ENCODE peak calls at places on chromosome 22, in nine cellular contexts. One of them, this sample, is unnamed.

GRCh38 chr22:37561209-37562048 is 1.1 kb downstream of the CDC42EP1 start:
- DNase-seq in T1000: peak; percentile 68
- DNase-seq in stimulated activated CD4-positive, alpha-beta T cell treated with anti-CD3 and anti-CD28 coated beads, Interleukin-2, amount 100 ng/mL, for 24 hours: peak; percentile 91
- DNase-seq in HS-5: peak; percentile 65
- DNase-seq in activated T-cell treated with anti-CD3 and anti-CD28 coated beads for 1 hour: peak; percentile 77
- DNase-seq in CD4-positive, alpha-beta memory T cell: peak; percentile 59
- DNase-seq in activated CD4-positive, alpha-beta T cell treated with anti-CD3 and anti-CD28 coated beads, Interleukin-2, amount 10 ng/mL, durations not matched to agents 7 days and 5 days: peak; percentile 70
- DNase-seq in NCI-H1105 treated with DMSO at 0.1 percent for 48 hours: peak; percentile 15
- DNase-seq in fibroblast of pulmonary artery: peak; percentile 91
- DNase-seq in this sample: peak; percentile 17

GRCh38 chr22:42562684-42563083 is 8.9 kb downstream of the SERHL2 start:
- DNase-seq in T1000: no peak
- DNase-seq in stimulated activated CD4-positive, alpha-beta T cell treated with anti-CD3 and anti-CD28 coated beads, Interleukin-2, amount 100 ng/mL, for 24 hours: no peak
- DNase-seq in HS-5: no peak
- DNase-seq in activated T-cell treated with anti-CD3 and anti-CD28 coated beads for 1 hour: no peak
- DNase-seq in CD4-positive, alpha-beta memory T cell: no peak
- DNase-seq in activated CD4-positive, alpha-beta T cell treated with anti-CD3 and anti-CD28 coated beads, Interleukin-2, amount 10 ng/mL, durations not matched to agents 7 days and 5 days: no peak
- DNase-seq in NCI-H1105 treated with DMSO at 0.1 percent for 48 hours: no peak
- DNase-seq in fibroblast of pulmonary artery: no peak
- DNase-seq in this sample: no peak

GRCh38 chr22:30864441-30865420 is 103.8 kb downstream of the MORC2 start:
- DNase-seq in T1000: no peak
- DNase-seq in stimulated activated CD4-positive, alpha-beta T cell treated with anti-CD3 and anti-CD28 coated beads, Interleukin-2, amount 100 ng/mL, for 24 hours: no peak
- DNase-seq in HS-5: no peak
- DNase-seq in activated T-cell treated with anti-CD3 and anti-CD28 coated beads for 1 hour: no peak
- DNase-seq in CD4-positive, alpha-beta memory T cell: no peak
- DNase-seq in activated CD4-positive, alpha-beta T cell treated with anti-CD3 and anti-CD28 coated beads, Interleukin-2, amount 10 ng/mL, durations not matched to agents 7 days and 5 days: no peak
- DNase-seq in NCI-H1105 treated with DMSO at 0.1 percent for 48 hours: no peak
- DNase-seq in fibroblast of pulmonary artery: no peak
- DNase-seq in this sample: no peak

GRCh38 chr22:23288301-23289129 is 108.2 kb downstream of the BCR start:
- DNase-seq in T1000: no peak
- DNase-seq in stimulated activated CD4-positive, alpha-beta T cell treated with anti-CD3 and anti-CD28 coated beads, Interleukin-2, amount 100 ng/mL, for 24 hours: no peak
- DNase-seq in HS-5: no peak
- DNase-seq in activated T-cell treated with anti-CD3 and anti-CD28 coated beads for 1 hour: no peak
- DNase-seq in CD4-positive, alpha-beta memory T cell: no peak
- DNase-seq in activated CD4-positive, alpha-beta T cell treated with anti-CD3 and anti-CD28 coated beads, Interleukin-2, amount 10 ng/mL, durations not matched to agents 7 days and 5 days: no peak
- DNase-seq in NCI-H1105 treated with DMSO at 0.1 percent for 48 hours: no peak
- DNase-seq in fibroblast of pulmonary artery: no peak
- DNase-seq in this sample: no peak

GRCh38 chr22:48410536-48410935 is 1417.1 kb downstream of the BRD1 start:
- DNase-seq in T1000: no peak
- DNase-seq in stimulated activated CD4-positive, alpha-beta T cell treated with anti-CD3 and anti-CD28 coated beads, Interleukin-2, amount 100 ng/mL, for 24 hours: no peak
- DNase-seq in HS-5: no peak
- DNase-seq in activated T-cell treated with anti-CD3 and anti-CD28 coated beads for 1 hour: no peak
- DNase-seq in CD4-positive, alpha-beta memory T cell: no peak
- DNase-seq in activated CD4-positive, alpha-beta T cell treated with anti-CD3 and anti-CD28 coated beads, Interleukin-2, amount 10 ng/mL, durations not matched to agents 7 days and 5 days: no peak
- DNase-seq in NCI-H1105 treated with DMSO at 0.1 percent for 48 hours: no peak
- DNase-seq in fibroblast of pulmonary artery: no peak
- DNase-seq in this sample: no peak

GRCh38 chr22:25651332-25651731 is 86.9 kb downstream of the GRK3 start:
- DNase-seq in T1000: no peak
- DNase-seq in stimulated activated CD4-positive, alpha-beta T cell treated with anti-CD3 and anti-CD28 coated beads, Interleukin-2, amount 100 ng/mL, for 24 hours: no peak
- DNase-seq in HS-5: no peak
- DNase-seq in activated T-cell treated with anti-CD3 and anti-CD28 coated beads for 1 hour: no peak
- DNase-seq in CD4-positive, alpha-beta memory T cell: no peak
- DNase-seq in activated CD4-positive, alpha-beta T cell treated with anti-CD3 and anti-CD28 coated beads, Interleukin-2, amount 10 ng/mL, durations not matched to agents 7 days and 5 days: no peak
- DNase-seq in NCI-H1105 treated with DMSO at 0.1 percent for 48 hours: no peak
- DNase-seq in fibroblast of pulmonary artery: no peak
- DNase-seq in this sample: no peak

GRCh38 chr22:47382164-47382890 is 619.9 kb downstream of the TBC1D22A start:
- DNase-seq in T1000: no peak
- DNase-seq in stimulated activated CD4-positive, alpha-beta T cell treated with anti-CD3 and anti-CD28 coated beads, Interleukin-2, amount 100 ng/mL, for 24 hours: no peak
- DNase-seq in HS-5: no peak
- DNase-seq in activated T-cell treated with anti-CD3 and anti-CD28 coated beads for 1 hour: no peak
- DNase-seq in CD4-positive, alpha-beta memory T cell: no peak
- DNase-seq in activated CD4-positive, alpha-beta T cell treated with anti-CD3 and anti-CD28 coated beads, Interleukin-2, amount 10 ng/mL, durations not matched to agents 7 days and 5 days: no peak
- DNase-seq in NCI-H1105 treated with DMSO at 0.1 percent for 48 hours: no peak
- DNase-seq in fibroblast of pulmonary artery: no peak
- DNase-seq in this sample: no peak

GRCh38 chr22:45064313-45065268 is 54.8 kb upstream of the PHF21B start:
- DNase-seq in T1000: peak; percentile 64
- DNase-seq in stimulated activated CD4-positive, alpha-beta T cell treated with anti-CD3 and anti-CD28 coated beads, Interleukin-2, amount 100 ng/mL, for 24 hours: peak; percentile 66
- DNase-seq in HS-5: peak; percentile 64
- DNase-seq in activated T-cell treated with anti-CD3 and anti-CD28 coated beads for 1 hour: no peak
- DNase-seq in CD4-positive, alpha-beta memory T cell: no peak
- DNase-seq in activated CD4-positive, alpha-beta T cell treated with anti-CD3 and anti-CD28 coated beads, Interleukin-2, amount 10 ng/mL, durations not matched to agents 7 days and 5 days: no peak
- DNase-seq in NCI-H1105 treated with DMSO at 0.1 percent for 48 hours: no peak
- DNase-seq in fibroblast of pulmonary artery: peak; percentile 42
- DNase-seq in this sample: no peak

GRCh38 chr22:28857288-28857687 is 26.1 kb upstream of the ZNRF3 start:
- DNase-seq in T1000: no peak
- DNase-seq in stimulated activated CD4-positive, alpha-beta T cell treated with anti-CD3 and anti-CD28 coated beads, Interleukin-2, amount 100 ng/mL, for 24 hours: no peak
- DNase-seq in HS-5: no peak
- DNase-seq in activated T-cell treated with anti-CD3 and anti-CD28 coated beads for 1 hour: no peak
- DNase-seq in CD4-positive, alpha-beta memory T cell: no peak
- DNase-seq in activated CD4-positive, alpha-beta T cell treated with anti-CD3 and anti-CD28 coated beads, Interleukin-2, amount 10 ng/mL, durations not matched to agents 7 days and 5 days: no peak
- DNase-seq in NCI-H1105 treated with DMSO at 0.1 percent for 48 hours: no peak
- DNase-seq in fibroblast of pulmonary artery: no peak
- DNase-seq in this sample: no peak

GRCh38 chr22:40855960-40856512 is 403 bp downstream of the ST13 start:
- DNase-seq in T1000: no peak
- DNase-seq in stimulated activated CD4-positive, alpha-beta T cell treated with anti-CD3 and anti-CD28 coated beads, Interleukin-2, amount 100 ng/mL, for 24 hours: no peak
- DNase-seq in HS-5: no peak
- DNase-seq in activated T-cell treated with anti-CD3 and anti-CD28 coated beads for 1 hour: peak; percentile 3
- DNase-seq in CD4-positive, alpha-beta memory T cell: peak; percentile 37
- DNase-seq in activated CD4-positive, alpha-beta T cell treated with anti-CD3 and anti-CD28 coated beads, Interleukin-2, amount 10 ng/mL, durations not matched to agents 7 days and 5 days: peak; percentile 41
- DNase-seq in NCI-H1105 treated with DMSO at 0.1 percent for 48 hours: peak; percentile 29
- DNase-seq in fibroblast of pulmonary artery: peak; percentile 31
- DNase-seq in this sample: peak; percentile 0

GRCh38 chr22:28222066-28222465 is 303.0 kb upstream of the PITPNB start:
- DNase-seq in T1000: no peak
- DNase-seq in stimulated activated CD4-positive, alpha-beta T cell treated with anti-CD3 and anti-CD28 coated beads, Interleukin-2, amount 100 ng/mL, for 24 hours: no peak
- DNase-seq in HS-5: no peak
- DNase-seq in activated T-cell treated with anti-CD3 and anti-CD28 coated beads for 1 hour: no peak
- DNase-seq in CD4-positive, alpha-beta memory T cell: no peak
- DNase-seq in activated CD4-positive, alpha-beta T cell treated with anti-CD3 and anti-CD28 coated beads, Interleukin-2, amount 10 ng/mL, durations not matched to agents 7 days and 5 days: no peak
- DNase-seq in NCI-H1105 treated with DMSO at 0.1 percent for 48 hours: no peak
- DNase-seq in fibroblast of pulmonary artery: no peak
- DNase-seq in this sample: no peak

GRCh38 chr22:37260939-37261338 is 16.9 kb upstream of the RAC2 start:
- DNase-seq in T1000: no peak
- DNase-seq in stimulated activated CD4-positive, alpha-beta T cell treated with anti-CD3 and anti-CD28 coated beads, Interleukin-2, amount 100 ng/mL, for 24 hours: peak; percentile 68
- DNase-seq in HS-5: no peak
- DNase-seq in activated T-cell treated with anti-CD3 and anti-CD28 coated beads for 1 hour: no peak
- DNase-seq in CD4-positive, alpha-beta memory T cell: peak; percentile 62
- DNase-seq in activated CD4-positive, alpha-beta T cell treated with anti-CD3 and anti-CD28 coated beads, Interleukin-2, amount 10 ng/mL, durations not matched to agents 7 days and 5 days: peak; percentile 69
- DNase-seq in NCI-H1105 treated with DMSO at 0.1 percent for 48 hours: peak; percentile 29
- DNase-seq in fibroblast of pulmonary artery: peak; percentile 65
- DNase-seq in this sample: no peak

GRCh38 chr22:50274311-50274710 is 4.1 kb upstream of the MAPK11 start:
- DNase-seq in T1000: no peak
- DNase-seq in stimulated activated CD4-positive, alpha-beta T cell treated with anti-CD3 and anti-CD28 coated beads, Interleukin-2, amount 100 ng/mL, for 24 hours: peak; percentile 53
- DNase-seq in HS-5: no peak
- DNase-seq in activated T-cell treated with anti-CD3 and anti-CD28 coated beads for 1 hour: no peak
- DNase-seq in CD4-positive, alpha-beta memory T cell: peak; percentile 43
- DNase-seq in activated CD4-positive, alpha-beta T cell treated with anti-CD3 and anti-CD28 coated beads, Interleukin-2, amount 10 ng/mL, durations not matched to agents 7 days and 5 days: peak; percentile 59
- DNase-seq in NCI-H1105 treated with DMSO at 0.1 percent for 48 hours: peak; percentile 9
- DNase-seq in fibroblast of pulmonary artery: peak; percentile 67
- DNase-seq in this sample: peak; percentile 50

GRCh38 chr22:28822930-28823481 is 22.6 kb upstream of the XBP1 start:
- DNase-seq in T1000: no peak
- DNase-seq in stimulated activated CD4-positive, alpha-beta T cell treated with anti-CD3 and anti-CD28 coated beads, Interleukin-2, amount 100 ng/mL, for 24 hours: no peak
- DNase-seq in HS-5: no peak
- DNase-seq in activated T-cell treated with anti-CD3 and anti-CD28 coated beads for 1 hour: no peak
- DNase-seq in CD4-positive, alpha-beta memory T cell: peak; percentile 69
- DNase-seq in activated CD4-positive, alpha-beta T cell treated with anti-CD3 and anti-CD28 coated beads, Interleukin-2, amount 10 ng/mL, durations not matched to agents 7 days and 5 days: peak; percentile 76
- DNase-seq in NCI-H1105 treated with DMSO at 0.1 percent for 48 hours: peak; percentile 66
- DNase-seq in fibroblast of pulmonary artery: no peak
- DNase-seq in this sample: peak; percentile 95

GRCh38 chr22:43272301-43272700 is 70.9 kb downstream of the SCUBE1 start:
- DNase-seq in T1000: no peak
- DNase-seq in stimulated activated CD4-positive, alpha-beta T cell treated with anti-CD3 and anti-CD28 coated beads, Interleukin-2, amount 100 ng/mL, for 24 hours: no peak
- DNase-seq in HS-5: no peak
- DNase-seq in activated T-cell treated with anti-CD3 and anti-CD28 coated beads for 1 hour: no peak
- DNase-seq in CD4-positive, alpha-beta memory T cell: no peak
- DNase-seq in activated CD4-positive, alpha-beta T cell treated with anti-CD3 and anti-CD28 coated beads, Interleukin-2, amount 10 ng/mL, durations not matched to agents 7 days and 5 days: no peak
- DNase-seq in NCI-H1105 treated with DMSO at 0.1 percent for 48 hours: no peak
- DNase-seq in fibroblast of pulmonary artery: no peak
- DNase-seq in this sample: no peak

GRCh38 chr22:30225220-30225922 is 21.2 kb downstream of the LIF start:
- DNase-seq in T1000: no peak
- DNase-seq in stimulated activated CD4-positive, alpha-beta T cell treated with anti-CD3 and anti-CD28 coated beads, Interleukin-2, amount 100 ng/mL, for 24 hours: no peak
- DNase-seq in HS-5: no peak
- DNase-seq in activated T-cell treated with anti-CD3 and anti-CD28 coated beads for 1 hour: no peak
- DNase-seq in CD4-positive, alpha-beta memory T cell: no peak
- DNase-seq in activated CD4-positive, alpha-beta T cell treated with anti-CD3 and anti-CD28 coated beads, Interleukin-2, amount 10 ng/mL, durations not matched to agents 7 days and 5 days: no peak
- DNase-seq in NCI-H1105 treated with DMSO at 0.1 percent for 48 hours: no peak
- DNase-seq in fibroblast of pulmonary artery: no peak
- DNase-seq in this sample: no peak

GRCh38 chr22:37634505-37635002 is 4.9 kb upstream of the SH3BP1 start:
- DNase-seq in T1000: no peak
- DNase-seq in stimulated activated CD4-positive, alpha-beta T cell treated with anti-CD3 and anti-CD28 coated beads, Interleukin-2, amount 100 ng/mL, for 24 hours: no peak
- DNase-seq in HS-5: no peak
- DNase-seq in activated T-cell treated with anti-CD3 and anti-CD28 coated beads for 1 hour: no peak
- DNase-seq in CD4-positive, alpha-beta memory T cell: no peak
- DNase-seq in activated CD4-positive, alpha-beta T cell treated with anti-CD3 and anti-CD28 coated beads, Interleukin-2, amount 10 ng/mL, durations not matched to agents 7 days and 5 days: no peak
- DNase-seq in NCI-H1105 treated with DMSO at 0.1 percent for 48 hours: no peak
- DNase-seq in fibroblast of pulmonary artery: no peak
- DNase-seq in this sample: no peak

GRCh38 chr22:17105143-17106129 is 15.7 kb downstream of the TMEM121B start:
- DNase-seq in T1000: no peak
- DNase-seq in stimulated activated CD4-positive, alpha-beta T cell treated with anti-CD3 and anti-CD28 coated beads, Interleukin-2, amount 100 ng/mL, for 24 hours: no peak
- DNase-seq in HS-5: no peak
- DNase-seq in activated T-cell treated with anti-CD3 and anti-CD28 coated beads for 1 hour: no peak
- DNase-seq in CD4-positive, alpha-beta memory T cell: no peak
- DNase-seq in activated CD4-positive, alpha-beta T cell treated with anti-CD3 and anti-CD28 coated beads, Interleukin-2, amount 10 ng/mL, durations not matched to agents 7 days and 5 days: no peak
- DNase-seq in NCI-H1105 treated with DMSO at 0.1 percent for 48 hours: no peak
- DNase-seq in fibroblast of pulmonary artery: no peak
- DNase-seq in this sample: no peak

GRCh38 chr22:32758866-32759385 is 42.6 kb upstream of the TIMP3 start:
- DNase-seq in T1000: no peak
- DNase-seq in stimulated activated CD4-positive, alpha-beta T cell treated with anti-CD3 and anti-CD28 coated beads, Interleukin-2, amount 100 ng/mL, for 24 hours: no peak
- DNase-seq in HS-5: no peak
- DNase-seq in activated T-cell treated with anti-CD3 and anti-CD28 coated beads for 1 hour: no peak
- DNase-seq in CD4-positive, alpha-beta memory T cell: no peak
- DNase-seq in activated CD4-positive, alpha-beta T cell treated with anti-CD3 and anti-CD28 coated beads, Interleukin-2, amount 10 ng/mL, durations not matched to agents 7 days and 5 days: no peak
- DNase-seq in NCI-H1105 treated with DMSO at 0.1 percent for 48 hours: no peak
- DNase-seq in fibroblast of pulmonary artery: no peak
- DNase-seq in this sample: no peak

GRCh38 chr22:34702279-34702678 is 363.7 kb upstream of the ISX start:
- DNase-seq in T1000: no peak
- DNase-seq in stimulated activated CD4-positive, alpha-beta T cell treated with anti-CD3 and anti-CD28 coated beads, Interleukin-2, amount 100 ng/mL, for 24 hours: no peak
- DNase-seq in HS-5: no peak
- DNase-seq in activated T-cell treated with anti-CD3 and anti-CD28 coated beads for 1 hour: no peak
- DNase-seq in CD4-positive, alpha-beta memory T cell: no peak
- DNase-seq in activated CD4-positive, alpha-beta T cell treated with anti-CD3 and anti-CD28 coated beads, Interleukin-2, amount 10 ng/mL, durations not matched to agents 7 days and 5 days: no peak
- DNase-seq in NCI-H1105 treated with DMSO at 0.1 percent for 48 hours: no peak
- DNase-seq in fibroblast of pulmonary artery: no peak
- DNase-seq in this sample: no peak

GRCh38 chr22:37739611-37740049 is 42.8 kb downstream of the TRIOBP start:
- DNase-seq in T1000: no peak
- DNase-seq in stimulated activated CD4-positive, alpha-beta T cell treated with anti-CD3 and anti-CD28 coated beads, Interleukin-2, amount 100 ng/mL, for 24 hours: no peak
- DNase-seq in HS-5: no peak
- DNase-seq in activated T-cell treated with anti-CD3 and anti-CD28 coated beads for 1 hour: no peak
- DNase-seq in CD4-positive, alpha-beta memory T cell: no peak
- DNase-seq in activated CD4-positive, alpha-beta T cell treated with anti-CD3 and anti-CD28 coated beads, Interleukin-2, amount 10 ng/mL, durations not matched to agents 7 days and 5 days: no peak
- DNase-seq in NCI-H1105 treated with DMSO at 0.1 percent for 48 hours: no peak
- DNase-seq in fibroblast of pulmonary artery: no peak
- DNase-seq in this sample: no peak

GRCh38 chr22:19088866-19089595 is 33.2 kb downstream of the DGCR2 start:
- DNase-seq in T1000: no peak
- DNase-seq in stimulated activated CD4-positive, alpha-beta T cell treated with anti-CD3 and anti-CD28 coated beads, Interleukin-2, amount 100 ng/mL, for 24 hours: no peak
- DNase-seq in HS-5: no peak
- DNase-seq in activated T-cell treated with anti-CD3 and anti-CD28 coated beads for 1 hour: no peak
- DNase-seq in CD4-positive, alpha-beta memory T cell: no peak
- DNase-seq in activated CD4-positive, alpha-beta T cell treated with anti-CD3 and anti-CD28 coated beads, Interleukin-2, amount 10 ng/mL, durations not matched to agents 7 days and 5 days: no peak
- DNase-seq in NCI-H1105 treated with DMSO at 0.1 percent for 48 hours: no peak
- DNase-seq in fibroblast of pulmonary artery: no peak
- DNase-seq in this sample: no peak

GRCh38 chr22:49719046-49719445 is 108.6 kb downstream of the BRD1 start:
- DNase-seq in T1000: no peak
- DNase-seq in stimulated activated CD4-positive, alpha-beta T cell treated with anti-CD3 and anti-CD28 coated beads, Interleukin-2, amount 100 ng/mL, for 24 hours: no peak
- DNase-seq in HS-5: no peak
- DNase-seq in activated T-cell treated with anti-CD3 and anti-CD28 coated beads for 1 hour: no peak
- DNase-seq in CD4-positive, alpha-beta memory T cell: no peak
- DNase-seq in activated CD4-positive, alpha-beta T cell treated with anti-CD3 and anti-CD28 coated beads, Interleukin-2, amount 10 ng/mL, durations not matched to agents 7 days and 5 days: no peak
- DNase-seq in NCI-H1105 treated with DMSO at 0.1 percent for 48 hours: no peak
- DNase-seq in fibroblast of pulmonary artery: no peak
- DNase-seq in this sample: no peak

GRCh38 chr22:48245119-48245485 is 1482.7 kb downstream of the TBC1D22A start:
- DNase-seq in T1000: no peak
- DNase-seq in stimulated activated CD4-positive, alpha-beta T cell treated with anti-CD3 and anti-CD28 coated beads, Interleukin-2, amount 100 ng/mL, for 24 hours: no peak
- DNase-seq in HS-5: no peak
- DNase-seq in activated T-cell treated with anti-CD3 and anti-CD28 coated beads for 1 hour: no peak
- DNase-seq in CD4-positive, alpha-beta memory T cell: no peak
- DNase-seq in activated CD4-positive, alpha-beta T cell treated with anti-CD3 and anti-CD28 coated beads, Interleukin-2, amount 10 ng/mL, durations not matched to agents 7 days and 5 days: no peak
- DNase-seq in NCI-H1105 treated with DMSO at 0.1 percent for 48 hours: no peak
- DNase-seq in fibroblast of pulmonary artery: no peak
- DNase-seq in this sample: no peak

GRCh38 chr22:44133901-44134511 is 46.7 kb upstream of the PARVG start:
- DNase-seq in T1000: no peak
- DNase-seq in stimulated activated CD4-positive, alpha-beta T cell treated with anti-CD3 and anti-CD28 coated beads, Interleukin-2, amount 100 ng/mL, for 24 hours: no peak
- DNase-seq in HS-5: no peak
- DNase-seq in activated T-cell treated with anti-CD3 and anti-CD28 coated beads for 1 hour: no peak
- DNase-seq in CD4-positive, alpha-beta memory T cell: no peak
- DNase-seq in activated CD4-positive, alpha-beta T cell treated with anti-CD3 and anti-CD28 coated beads, Interleukin-2, amount 10 ng/mL, durations not matched to agents 7 days and 5 days: no peak
- DNase-seq in NCI-H1105 treated with DMSO at 0.1 percent for 48 hours: no peak
- DNase-seq in fibroblast of pulmonary artery: peak; percentile 18
- DNase-seq in this sample: no peak

GRCh38 chr22:28570697-28571373 is 108.8 kb downstream of the TTC28 start:
- DNase-seq in T1000: no peak
- DNase-seq in stimulated activated CD4-positive, alpha-beta T cell treated with anti-CD3 and anti-CD28 coated beads, Interleukin-2, amount 100 ng/mL, for 24 hours: no peak
- DNase-seq in HS-5: no peak
- DNase-seq in activated T-cell treated with anti-CD3 and anti-CD28 coated beads for 1 hour: no peak
- DNase-seq in CD4-positive, alpha-beta memory T cell: no peak
- DNase-seq in activated CD4-positive, alpha-beta T cell treated with anti-CD3 and anti-CD28 coated beads, Interleukin-2, amount 10 ng/mL, durations not matched to agents 7 days and 5 days: no peak
- DNase-seq in NCI-H1105 treated with DMSO at 0.1 percent for 48 hours: no peak
- DNase-seq in fibroblast of pulmonary artery: peak; percentile 15
- DNase-seq in this sample: no peak

GRCh38 chr22:46056169-46057041 is 79.4 kb upstream of the WNT7B start:
- DNase-seq in T1000: no peak
- DNase-seq in stimulated activated CD4-positive, alpha-beta T cell treated with anti-CD3 and anti-CD28 coated beads, Interleukin-2, amount 100 ng/mL, for 24 hours: no peak
- DNase-seq in HS-5: no peak
- DNase-seq in activated T-cell treated with anti-CD3 and anti-CD28 coated beads for 1 hour: no peak
- DNase-seq in CD4-positive, alpha-beta memory T cell: no peak
- DNase-seq in activated CD4-positive, alpha-beta T cell treated with anti-CD3 and anti-CD28 coated beads, Interleukin-2, amount 10 ng/mL, durations not matched to agents 7 days and 5 days: no peak
- DNase-seq in NCI-H1105 treated with DMSO at 0.1 percent for 48 hours: peak; percentile 55
- DNase-seq in fibroblast of pulmonary artery: no peak
- DNase-seq in this sample: peak; percentile 38

GRCh38 chr22:24161909-24162308 is 19.4 kb upstream of the SUSD2 start:
- DNase-seq in T1000: no peak
- DNase-seq in stimulated activated CD4-positive, alpha-beta T cell treated with anti-CD3 and anti-CD28 coated beads, Interleukin-2, amount 100 ng/mL, for 24 hours: no peak
- DNase-seq in HS-5: no peak
- DNase-seq in activated T-cell treated with anti-CD3 and anti-CD28 coated beads for 1 hour: no peak
- DNase-seq in CD4-positive, alpha-beta memory T cell: no peak
- DNase-seq in activated CD4-positive, alpha-beta T cell treated with anti-CD3 and anti-CD28 coated beads, Interleukin-2, amount 10 ng/mL, durations not matched to agents 7 days and 5 days: no peak
- DNase-seq in NCI-H1105 treated with DMSO at 0.1 percent for 48 hours: no peak
- DNase-seq in fibroblast of pulmonary artery: no peak
- DNase-seq in this sample: no peak

GRCh38 chr22:22920104-22920654 is 32.6 kb downstream of the IGLL5 start:
- DNase-seq in T1000: no peak
- DNase-seq in stimulated activated CD4-positive, alpha-beta T cell treated with anti-CD3 and anti-CD28 coated beads, Interleukin-2, amount 100 ng/mL, for 24 hours: no peak
- DNase-seq in HS-5: no peak
- DNase-seq in activated T-cell treated with anti-CD3 and anti-CD28 coated beads for 1 hour: no peak
- DNase-seq in CD4-positive, alpha-beta memory T cell: no peak
- DNase-seq in activated CD4-positive, alpha-beta T cell treated with anti-CD3 and anti-CD28 coated beads, Interleukin-2, amount 10 ng/mL, durations not matched to agents 7 days and 5 days: no peak
- DNase-seq in NCI-H1105 treated with DMSO at 0.1 percent for 48 hours: no peak
- DNase-seq in fibroblast of pulmonary artery: no peak
- DNase-seq in this sample: no peak

GRCh38 chr22:49307870-49308269 is 519.8 kb downstream of the BRD1 start:
- DNase-seq in T1000: no peak
- DNase-seq in stimulated activated CD4-positive, alpha-beta T cell treated with anti-CD3 and anti-CD28 coated beads, Interleukin-2, amount 100 ng/mL, for 24 hours: no peak
- DNase-seq in HS-5: no peak
- DNase-seq in activated T-cell treated with anti-CD3 and anti-CD28 coated beads for 1 hour: no peak
- DNase-seq in CD4-positive, alpha-beta memory T cell: no peak
- DNase-seq in activated CD4-positive, alpha-beta T cell treated with anti-CD3 and anti-CD28 coated beads, Interleukin-2, amount 10 ng/mL, durations not matched to agents 7 days and 5 days: no peak
- DNase-seq in NCI-H1105 treated with DMSO at 0.1 percent for 48 hours: no peak
- DNase-seq in fibroblast of pulmonary artery: no peak
- DNase-seq in this sample: no peak

This sample was measured in NCI-H2081.